ENCODE peak calls at places on chromosomes 3 and 15, in seven cellular contexts. W is neural progenitor cell, H is hepatocyte, T is PC-3, A is GM23338, V is HCT116, N is MM.1S. P is an unnamed sample.

GRCh38 chr15:93089855-93090305 is 869 bp upstream of the RGMA start:
- DNase-seq in W (peak), H (no peak), T (no peak), A (no peak), V (no peak), N (no peak), P (no peak)

GRCh38 chr3:136929984-136930671 is 27.7 kb upstream of the IL20RB start:
- DNase-seq in W (no peak), H (peak), T (no peak), A (no peak), V (no peak), N (no peak), P (peak)

GRCh38 chr15:28262438-28262837 is 59.5 kb downstream of the HERC2 start:
- DNase-seq in W (no peak), H (no peak), T (no peak), A (no peak), V (no peak), N (no peak), P (no peak)

GRCh38 chr3:138089091-138089490 is 26.3 kb downstream of the DZIP1L start:
- DNase-seq in W (no peak), H (no peak), T (peak), A (no peak), V (no peak), N (no peak), P (peak)

GRCh38 chr3:100103558-100104441 is 10.5 kb downstream of the FILIP1L start:
- DNase-seq in W (no peak), H (no peak), T (peak), A (no peak), V (no peak), N (peak), P (peak)

GRCh38 chr3:21989643-21990042 is 238.6 kb upstream of the ZNF385D start:
- DNase-seq in W (no peak), H (no peak), T (no peak), A (no peak), V (no peak), N (no peak), P (no peak)

GRCh38 chr3:98583766-98584165 is 9.6 kb downstream of the CPOX start:
- DNase-seq in W (no peak), H (no peak), T (no peak), A (no peak), V (no peak), N (no peak), P (no peak)

GRCh38 chr3:100523050-100523760 is 30.8 kb downstream of the TMEM45A start:
- DNase-seq in W (no peak), H (no peak), T (no peak), A (no peak), V (no peak), N (no peak), P (no peak)

GRCh38 chr3:145882416-145882815 is 278.6 kb downstream of the PLOD2 start:
- DNase-seq in W (no peak), H (no peak), T (no peak), A (no peak), V (no peak), N (no peak), P (peak)

GRCh38 chr15:28190391-28191174 is 91.5 kb upstream of the OCA2 start:
- DNase-seq in W (no peak), H (no peak), T (no peak), A (no peak), V (no peak), N (no peak), P (no peak)

GRCh38 chr15:63491116-63491817 is 13.1 kb upstream of the USP3 start:
- DNase-seq in W (no peak), H (no peak), T (no peak), A (no peak), V (no peak), N (no peak), P (peak)

GRCh38 chr15:33067456-33067855 is 127.1 kb downstream of the FMN1 start:
- DNase-seq in W (no peak), H (no peak), T (peak), A (peak), V (no peak), N (no peak), P (peak)
- H3K4me3 ChIP-seq in W (no peak), H (no peak), T (peak), A (peak), V (no peak), N (peak), P (peak)

GRCh38 chr15:74179101-74179841 is 5.8 kb downstream of the ISLR start:
- DNase-seq in W (no peak), H (peak), T (peak), A (no peak), V (no peak), N (no peak), P (peak)
- TF ChIP-seq EZH2phosphoT487 in W (no peak), H (no peak), T (peak), A (no peak), V (no peak), N (no peak), P (no peak)

DNA sequence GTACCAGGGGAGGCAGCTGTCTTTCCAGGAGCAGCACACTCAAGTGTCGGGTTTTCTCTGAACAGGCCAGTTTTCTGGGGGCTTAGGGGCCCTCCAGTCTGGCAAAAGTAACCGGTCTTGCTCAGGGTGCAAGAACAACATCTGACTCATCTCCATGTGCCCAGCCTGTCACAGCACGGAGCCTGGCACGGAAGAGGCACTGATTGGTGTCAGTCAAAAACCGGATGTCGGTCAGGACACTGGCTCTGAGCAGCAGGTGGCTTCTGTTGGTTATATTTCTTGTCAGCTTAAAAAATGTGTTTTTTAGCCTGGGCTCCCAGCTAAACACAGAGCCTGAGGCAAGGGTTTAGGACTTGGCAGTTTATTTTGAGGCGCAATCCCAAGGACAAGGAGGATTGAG is 139.9 kb downstream of the FBLN2 start:
- DNase-seq in W (no peak), H (no peak), T (no peak), A (no peak), V (no peak), N (peak), P (no peak)
- TF ChIP-seq EZH2 in W (no peak), H (no peak), T (no peak), A (no peak), V (no peak), N (no peak), P (no peak)

DNA sequence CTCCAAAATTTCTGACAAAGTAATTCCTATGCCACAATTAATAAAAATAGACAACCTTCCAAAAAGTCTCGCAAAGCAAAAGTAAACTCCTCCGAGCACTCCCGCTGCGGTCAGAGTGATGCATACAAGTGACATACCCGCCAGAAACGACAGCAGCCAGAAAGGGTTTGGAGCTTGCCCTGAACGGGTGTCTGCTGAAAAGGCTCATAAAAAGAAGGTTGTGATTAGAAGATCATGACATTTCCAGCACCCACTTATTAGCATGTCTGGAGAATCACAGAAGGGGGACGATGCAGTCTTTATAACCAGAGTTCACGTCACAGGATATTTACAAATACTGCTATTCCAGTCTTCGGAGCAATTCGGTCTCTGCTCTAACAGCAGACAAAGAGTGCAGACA is 59.1 kb upstream of the FRMD4B start:
- DNase-seq in W (no peak), H (no peak), T (peak), A (no peak), V (no peak), N (no peak), P (peak)
- H3K4me3 ChIP-seq in W (no peak), H (no peak), T (peak), A (no peak), V (no peak), N (no peak), P (peak)

GRCh38 chr3:15795563-15796308 is 2.0 kb downstream of the ANKRD28 start:
- DNase-seq in W (no peak), H (no peak), T (peak), A (no peak), V (no peak), N (peak), P (peak)

GRCh38 chr3:15796331-15796730 is 1.4 kb downstream of the ANKRD28 start:
- DNase-seq in W (no peak), H (no peak), T (no peak), A (no peak), V (no peak), N (no peak), P (no peak)

GRCh38 chr3:15796771-15797599 is 794 bp downstream of the ANKRD28 start:
- DNase-seq in W (peak), H (peak), T (peak), A (peak), V (peak), N (peak), P (peak)

GRCh38 chr3:15798533-15799245 is 910 bp upstream of the ANKRD28 start:
- DNase-seq in W (no peak), H (no peak), T (no peak), A (no peak), V (no peak), N (no peak), P (no peak)

GRCh38 chr3:15797600-15798303 is at the start of gene ANKRD28:
- DNase-seq in W (peak), H (peak), T (peak), A (peak), V (peak), N (peak), P (peak)
- TF ChIP-seq EZH2phosphoT487 in W (no peak), H (no peak), T (no peak), A (no peak), V (no peak), N (no peak), P (peak)

DNA sequence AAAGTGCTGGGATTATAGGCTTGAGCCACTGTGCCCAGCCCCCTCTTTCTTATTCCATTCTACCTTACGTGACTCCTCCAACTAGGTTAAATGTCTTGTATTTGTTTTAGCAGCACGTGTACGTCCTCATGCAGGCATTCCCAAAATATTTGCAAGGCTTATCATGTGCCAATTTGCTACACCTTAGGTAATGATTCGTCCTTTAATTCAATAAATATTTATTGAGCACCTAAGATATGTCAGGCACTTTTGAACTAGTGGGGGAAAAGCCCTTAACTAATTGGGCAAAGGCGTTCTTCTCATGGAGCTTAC is 15.0 kb upstream of the MAGI1 start:
- DNase-seq in W (no peak), H (no peak), T (no peak), A (no peak), V (no peak), N (no peak), P (no peak)
- TF ChIP-seq EZH2 in W (no peak), H (no peak), T (no peak), A (no peak), V (no peak), N (no peak), P (no peak)

DNA sequence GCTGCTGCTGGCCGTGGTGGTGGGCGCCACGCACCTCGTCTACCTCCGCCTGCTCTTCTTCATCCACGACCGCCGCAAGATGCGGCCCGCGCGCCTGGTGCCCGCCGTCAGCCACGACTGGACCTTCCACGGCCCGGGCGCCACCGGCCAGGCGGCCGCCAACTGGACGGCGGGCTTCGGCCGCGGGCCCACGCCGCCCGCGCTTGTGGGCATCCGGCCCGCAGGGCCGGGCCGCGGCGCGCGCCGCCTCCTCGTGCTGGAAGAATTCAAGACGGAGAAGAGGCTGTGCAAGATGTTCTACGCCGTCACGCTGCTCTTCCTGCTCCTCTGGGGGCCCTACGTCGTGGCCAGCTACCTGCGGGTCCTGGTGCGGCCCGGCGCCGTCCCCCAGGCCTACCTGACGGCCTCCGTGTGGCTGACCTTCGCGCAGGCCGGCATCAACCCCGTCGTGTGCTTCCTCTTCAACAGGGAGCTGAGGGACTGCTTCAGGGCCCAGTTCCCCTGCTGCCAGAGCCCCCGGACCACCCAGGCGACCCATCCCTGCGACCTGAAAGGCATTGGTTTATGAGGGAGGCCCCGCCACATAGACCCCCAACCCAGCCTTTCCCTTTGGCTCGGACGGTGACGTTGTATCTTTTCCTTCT is 1.1 kb downstream of the GPR27 start:
- DNase-seq in W (peak), H (no peak), T (no peak), A (peak), V (no peak), N (no peak), P (no peak)
- H3K4me3 ChIP-seq in W (peak), H (no peak), T (no peak), A (peak), V (no peak), N (no peak), P (no peak)

GRCh38 chr15:72782993-72783562 is 480 bp downstream of the ADPGK start:
- DNase-seq in W (no peak), H (no peak), T (peak), A (peak), V (no peak), N (peak), P (peak)
- TF ChIP-seq EZH2phosphoT487 in W (no peak), H (no peak), T (no peak), A (no peak), V (no peak), N (no peak), P (no peak)

P was measured in GM23248.